ENCODE peak calls at places on chromosomes 4 and X, in four cellular contexts. One of them, this sample, is unnamed.

GRCh38 chr4:54099959-54100606 is at the start of gene GSX2:
- DNase-seq in GM12864: no peak
- DNase-seq in ACHN: no peak
- DNase-seq in NCI-H1105 treated with DMSO at 0.1 percent for 48 hours: no peak
- DNase-seq in this sample: no peak

GRCh38 chrX:104565791-104566687 is at the start of gene IL1RAPL2:
- DNase-seq in NCI-H1105 treated with DMSO at 0.1 percent for 48 hours: peak; percentile 58
- DNase-seq in ACHN: peak; percentile 19
- DNase-seq in GM12864: no peak
- DNase-seq in this sample: no peak

GRCh38 chrX:19647731-19648588 is 132.7 kb upstream of the MAP3K15 start:
- DNase-seq in NCI-H1105 treated with DMSO at 0.1 percent for 48 hours: no peak
- DNase-seq in GM12864: no peak
- DNase-seq in ACHN: no peak
- DNase-seq in this sample: no peak

GRCh38 chrX:125003746-125004446 is 315.8 kb upstream of the TEX13C start:
- DNase-seq in ACHN: no peak
- DNase-seq in NCI-H1105 treated with DMSO at 0.1 percent for 48 hours: no peak
- DNase-seq in GM12864: no peak
- DNase-seq in this sample: no peak

GRCh38 chrX:121231566-121232358 is 184.4 kb downstream of the GLUD2 start:
- DNase-seq in GM12864: no peak
- DNase-seq in ACHN: no peak
- DNase-seq in NCI-H1105 treated with DMSO at 0.1 percent for 48 hours: peak; percentile 2
- DNase-seq in this sample: peak; percentile 19

GRCh38 chr4:21134994-21135393 is 434.7 kb downstream of the PACRGL start:
- DNase-seq in GM12864: no peak
- DNase-seq in ACHN: peak; percentile 39
- DNase-seq in NCI-H1105 treated with DMSO at 0.1 percent for 48 hours: peak; percentile 43
- DNase-seq in this sample: peak; percentile 32

GRCh38 chr4:48506716-48507115 is 16.7 kb downstream of the ZAR1 start:
- DNase-seq in GM12864: no peak
- DNase-seq in NCI-H1105 treated with DMSO at 0.1 percent for 48 hours: no peak
- DNase-seq in ACHN: no peak
- DNase-seq in this sample: no peak

GRCh38 chr4:2515835-2516550 is 20.5 kb upstream of the FAM193A start:
- DNase-seq in ACHN: no peak
- DNase-seq in GM12864: no peak
- DNase-seq in NCI-H1105 treated with DMSO at 0.1 percent for 48 hours: no peak
- DNase-seq in this sample: no peak

GRCh38 chr4:122663814-122664610 is 43.1 kb upstream of the IL21 start:
- DNase-seq in GM12864: no peak
- DNase-seq in NCI-H1105 treated with DMSO at 0.1 percent for 48 hours: no peak
- DNase-seq in ACHN: peak; percentile 16
- DNase-seq in this sample: no peak

GRCh38 chrX:26387906-26388305 is 171.9 kb downstream of the MAGEB5 start:
- DNase-seq in ACHN: no peak
- DNase-seq in GM12864: no peak
- DNase-seq in NCI-H1105 treated with DMSO at 0.1 percent for 48 hours: no peak
- DNase-seq in this sample: no peak

GRCh38 chr4:121057466-121057911 is 14.8 kb downstream of the NDNF start:
- DNase-seq in GM12864: no peak
- DNase-seq in ACHN: no peak
- DNase-seq in NCI-H1105 treated with DMSO at 0.1 percent for 48 hours: no peak
- DNase-seq in this sample: no peak

GRCh38 chr4:93183589-93183988 is 645.0 kb upstream of the ATOH1 start:
- DNase-seq in NCI-H1105 treated with DMSO at 0.1 percent for 48 hours: peak; percentile 71
- DNase-seq in ACHN: no peak
- DNase-seq in GM12864: no peak
- DNase-seq in this sample: no peak

GRCh38 chr4:106409901-106410889 is 41.6 kb upstream of the GIMD1 start:
- DNase-seq in NCI-H1105 treated with DMSO at 0.1 percent for 48 hours: no peak
- DNase-seq in GM12864: no peak
- DNase-seq in ACHN: no peak
- DNase-seq in this sample: no peak

GRCh38 chr4:110540606-110541440 is 64.9 kb downstream of the ENPEP start:
- DNase-seq in ACHN: no peak
- DNase-seq in NCI-H1105 treated with DMSO at 0.1 percent for 48 hours: no peak
- DNase-seq in GM12864: no peak
- DNase-seq in this sample: no peak

GRCh38 chr4:38891051-38891738 is 23.6 kb downstream of the FAM114A1 start:
- DNase-seq in GM12864: no peak
- DNase-seq in ACHN: no peak
- DNase-seq in NCI-H1105 treated with DMSO at 0.1 percent for 48 hours: no peak
- DNase-seq in this sample: no peak

GRCh38 chr4:11312389-11312788 is 116.3 kb downstream of the HS3ST1 start:
- DNase-seq in NCI-H1105 treated with DMSO at 0.1 percent for 48 hours: no peak
- DNase-seq in ACHN: no peak
- DNase-seq in GM12864: no peak
- DNase-seq in this sample: no peak

GRCh38 chr4:7134737-7135388 is 57.5 kb upstream of the SORCS2 start:
- DNase-seq in ACHN: peak; percentile 4
- DNase-seq in NCI-H1105 treated with DMSO at 0.1 percent for 48 hours: no peak
- DNase-seq in GM12864: no peak
- DNase-seq in this sample: no peak

GRCh38 chr4:116664198-116664597 is 421.2 kb downstream of the TRAM1L1 start:
- DNase-seq in NCI-H1105 treated with DMSO at 0.1 percent for 48 hours: no peak
- DNase-seq in GM12864: no peak
- DNase-seq in ACHN: no peak
- DNase-seq in this sample: no peak

GRCh38 chr4:137390141-137390540 is 142.2 kb downstream of the PCDH18 start:
- DNase-seq in ACHN: no peak
- DNase-seq in GM12864: no peak
- DNase-seq in NCI-H1105 treated with DMSO at 0.1 percent for 48 hours: no peak
- DNase-seq in this sample: no peak

GRCh38 chrX:154029439-154029838 is 9.7 kb upstream of the IRAK1 start:
- DNase-seq in GM12864: no peak
- DNase-seq in ACHN: no peak
- DNase-seq in NCI-H1105 treated with DMSO at 0.1 percent for 48 hours: no peak
- DNase-seq in this sample: no peak

GRCh38 chrX:47707031-47707780 is 48.2 kb upstream of the UXT start:
- DNase-seq in GM12864: no peak
- DNase-seq in ACHN: no peak
- DNase-seq in NCI-H1105 treated with DMSO at 0.1 percent for 48 hours: no peak
- DNase-seq in this sample: peak; percentile 3

GRCh38 chrX:53223068-53223693 is 1.8 kb downstream of the KDM5C start:
- DNase-seq in NCI-H1105 treated with DMSO at 0.1 percent for 48 hours: no peak
- DNase-seq in GM12864: no peak
- DNase-seq in ACHN: no peak
- DNase-seq in this sample: peak; percentile 13

GRCh38 chr4:68361146-68361589 is 11.3 kb upstream of the YTHDC1 start:
- DNase-seq in NCI-H1105 treated with DMSO at 0.1 percent for 48 hours: no peak
- DNase-seq in GM12864: no peak
- DNase-seq in ACHN: no peak
- DNase-seq in this sample: no peak

GRCh38 chr4:40710484-40711269 is 39.1 kb upstream of the NSUN7 start:
- DNase-seq in ACHN: no peak
- DNase-seq in GM12864: no peak
- DNase-seq in NCI-H1105 treated with DMSO at 0.1 percent for 48 hours: no peak
- DNase-seq in this sample: no peak

GRCh38 chr4:677431-678293 is 3.3 kb downstream of the MYL5 start:
- DNase-seq in ACHN: no peak
- DNase-seq in GM12864: no peak
- DNase-seq in NCI-H1105 treated with DMSO at 0.1 percent for 48 hours: no peak
- DNase-seq in this sample: no peak

GRCh38 chr4:40688446-40689095 is 58.9 kb upstream of the RBM47 start:
- DNase-seq in NCI-H1105 treated with DMSO at 0.1 percent for 48 hours: no peak
- DNase-seq in ACHN: no peak
- DNase-seq in GM12864: no peak
- DNase-seq in this sample: no peak

GRCh38 chr4:118811008-118811764 is 24.7 kb downstream of the SEC24D start:
- DNase-seq in ACHN: no peak
- DNase-seq in GM12864: no peak
- DNase-seq in NCI-H1105 treated with DMSO at 0.1 percent for 48 hours: no peak
- DNase-seq in this sample: no peak